ENCODE peak calls at places on chromosome 22, in five cellular contexts. One of them, this sample, is unnamed.

GRCh38 chr22:28341001-28341400 is 338.6 kb downstream of the TTC28 start:
- DNase-seq in A549: no peak
- DNase-seq in GM12878: no peak
- DNase-seq in GM23338: no peak
- DNase-seq in Panc1: no peak
- DNase-seq in this sample: no peak

GRCh38 chr22:37357471-37357870 is 69.8 kb downstream of the ELFN2 start:
- DNase-seq in A549: no peak
- DNase-seq in GM12878: no peak
- DNase-seq in GM23338: no peak
- DNase-seq in Panc1: no peak
- DNase-seq in this sample: no peak

GRCh38 chr22:35312198-35313059 is 12.7 kb downstream of the TOM1 start:
- DNase-seq in A549: no peak
- DNase-seq in GM12878: no peak
- DNase-seq in GM23338: no peak
- DNase-seq in Panc1: peak
- DNase-seq in this sample: no peak

GRCh38 chr22:45235101-45235777 is 5.5 kb downstream of the KIAA0930 start:
- DNase-seq in A549: no peak
- DNase-seq in GM12878: peak
- DNase-seq in GM23338: no peak
- DNase-seq in Panc1: no peak
- DNase-seq in this sample: peak

GRCh38 chr22:48975886-48976285 is 851.8 kb downstream of the BRD1 start:
- DNase-seq in A549: no peak
- DNase-seq in GM12878: no peak
- DNase-seq in GM23338: no peak
- DNase-seq in Panc1: no peak
- DNase-seq in this sample: no peak

GRCh38 chr22:27230189-27230588 is 571.4 kb downstream of the MN1 start:
- DNase-seq in A549: no peak
- DNase-seq in GM12878: no peak
- DNase-seq in GM23338: no peak
- DNase-seq in Panc1: no peak
- DNase-seq in this sample: no peak

GRCh38 chr22:28977050-28977449 is 84.6 kb downstream of the C22orf31 start:
- DNase-seq in A549: no peak
- DNase-seq in GM12878: no peak
- DNase-seq in GM23338: peak
- DNase-seq in Panc1: no peak
- DNase-seq in this sample: no peak

GRCh38 chr22:27985323-27986275 is 66.5 kb upstream of the PITPNB start:
- DNase-seq in A549: no peak
- DNase-seq in GM12878: no peak
- DNase-seq in GM23338: no peak
- DNase-seq in Panc1: no peak
- DNase-seq in this sample: no peak

GRCh38 chr22:36104435-36104834 is 56.1 kb downstream of the APOL3 start:
- DNase-seq in A549: no peak
- DNase-seq in GM12878: no peak
- DNase-seq in GM23338: peak
- DNase-seq in Panc1: no peak
- DNase-seq in this sample: no peak

GRCh38 chr22:36155702-36156101 is 4.9 kb downstream of the APOL3 start:
- DNase-seq in A549: no peak
- DNase-seq in GM12878: no peak
- DNase-seq in GM23338: no peak
- DNase-seq in Panc1: no peak
- DNase-seq in this sample: no peak

GRCh38 chr22:33579448-33580093 is 340.7 kb downstream of the LARGE1 start:
- DNase-seq in A549: peak
- DNase-seq in GM12878: no peak
- DNase-seq in GM23338: peak
- DNase-seq in Panc1: peak
- DNase-seq in this sample: peak

GRCh38 chr22:45208993-45209838 is 31.5 kb downstream of the KIAA0930 start:
- DNase-seq in A549: peak
- DNase-seq in GM12878: no peak
- DNase-seq in GM23338: peak
- DNase-seq in Panc1: no peak
- DNase-seq in this sample: no peak

GRCh38 chr22:38705235-38706100 is at the start of gene GTPBP1:
- DNase-seq in A549: peak
- DNase-seq in GM12878: peak
- DNase-seq in GM23338: peak
- DNase-seq in Panc1: peak
- DNase-seq in this sample: peak
- TF ChIP-seq CTCF in A549: no peak
- TF ChIP-seq CTCF in GM12878: no peak
- TF ChIP-seq CTCF in GM23338: no peak
- TF ChIP-seq CTCF in Panc1: no peak
- TF ChIP-seq CTCF in this sample: no peak

GRCh38 chr22:43734370-43735005 is 77.6 kb downstream of the EFCAB6 start:
- DNase-seq in A549: no peak
- DNase-seq in GM12878: no peak
- DNase-seq in GM23338: no peak
- DNase-seq in Panc1: no peak
- DNase-seq in this sample: no peak
- H3K27ac ChIP-seq in A549: no peak
- H3K27ac ChIP-seq in GM12878: no peak
- H3K27ac ChIP-seq in GM23338: no peak
- H3K27ac ChIP-seq in Panc1: no peak
- H3K27ac ChIP-seq in this sample: no peak

GRCh38 chr22:39677967-39678366 is 107.4 kb downstream of the CACNA1I start:
- DNase-seq in A549: no peak
- DNase-seq in GM12878: no peak
- DNase-seq in GM23338: no peak
- DNase-seq in Panc1: no peak
- DNase-seq in this sample: no peak

GRCh38 chr22:39675907-39676306 is 105.4 kb downstream of the CACNA1I start:
- DNase-seq in A549: no peak
- DNase-seq in GM12878: no peak
- DNase-seq in GM23338: peak
- DNase-seq in Panc1: no peak
- DNase-seq in this sample: no peak

GRCh38 chr22:39678862-39679490 is 108.4 kb downstream of the CACNA1I start:
- DNase-seq in A549: no peak
- DNase-seq in GM12878: no peak
- DNase-seq in GM23338: no peak
- DNase-seq in Panc1: no peak
- DNase-seq in this sample: no peak

GRCh38 chr22:39671936-39672335 is 101.4 kb downstream of the CACNA1I start:
- DNase-seq in A549: no peak
- DNase-seq in GM12878: no peak
- DNase-seq in GM23338: no peak
- DNase-seq in Panc1: no peak
- DNase-seq in this sample: no peak

GRCh38 chr22:39674536-39674935 is 104.0 kb downstream of the CACNA1I start:
- DNase-seq in A549: no peak
- DNase-seq in GM12878: no peak
- DNase-seq in GM23338: no peak
- DNase-seq in Panc1: no peak
- DNase-seq in this sample: no peak
- TF ChIP-seq REST in A549: no peak
- TF ChIP-seq REST in GM12878: no peak
- TF ChIP-seq REST in GM23338: no peak
- TF ChIP-seq REST in Panc1: no peak
- TF ChIP-seq REST in this sample: no peak

DNA sequence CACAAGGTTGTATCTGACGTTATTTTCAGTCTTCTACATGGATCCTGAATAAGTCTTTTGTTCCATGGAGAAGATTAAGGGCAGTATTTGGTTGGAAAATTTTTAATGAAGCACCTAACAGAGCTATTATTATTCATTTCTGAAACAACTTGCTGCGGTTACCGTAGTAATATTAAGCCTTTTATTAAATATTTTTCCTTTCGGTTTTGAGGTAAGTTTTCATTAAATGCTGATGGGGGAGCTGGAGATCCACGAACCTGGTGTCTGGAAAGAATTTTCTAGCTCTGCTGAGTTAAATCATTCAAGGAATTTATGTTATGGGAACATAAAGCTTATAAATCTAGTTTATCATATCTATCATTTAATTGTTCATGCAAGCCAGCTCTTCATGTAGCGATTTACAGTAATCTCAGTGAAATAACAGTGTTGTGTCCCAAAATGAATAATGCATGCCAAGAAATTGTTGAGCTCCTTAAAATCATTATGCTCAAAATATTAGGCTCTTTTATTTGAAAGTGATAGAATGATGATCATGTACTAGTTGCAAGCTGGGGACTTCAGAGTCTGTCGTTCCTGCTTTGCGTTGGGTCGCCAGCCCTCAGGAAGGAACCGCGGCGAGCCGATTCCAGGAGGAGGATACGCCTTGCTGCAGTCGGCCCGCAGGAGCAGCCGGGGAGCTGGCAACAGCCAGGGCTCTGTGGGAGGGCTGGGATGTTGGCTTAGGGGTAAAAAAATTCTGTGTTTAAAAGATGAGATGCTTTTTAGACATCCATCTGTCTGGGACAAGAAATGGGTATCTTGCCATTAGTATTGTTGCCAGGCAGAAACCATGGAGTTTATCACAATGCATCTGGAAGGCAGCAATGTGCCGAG is 83.1 kb downstream of the TBC1D22A start:
- DNase-seq in A549: peak
- DNase-seq in GM12878: no peak
- DNase-seq in GM23338: no peak
- DNase-seq in Panc1: no peak
- DNase-seq in this sample: no peak
- TF ChIP-seq CTCF in A549: peak
- TF ChIP-seq CTCF in GM12878: no peak
- TF ChIP-seq CTCF in GM23338: peak
- TF ChIP-seq CTCF in Panc1: no peak
- TF ChIP-seq CTCF in this sample: no peak

DNA sequence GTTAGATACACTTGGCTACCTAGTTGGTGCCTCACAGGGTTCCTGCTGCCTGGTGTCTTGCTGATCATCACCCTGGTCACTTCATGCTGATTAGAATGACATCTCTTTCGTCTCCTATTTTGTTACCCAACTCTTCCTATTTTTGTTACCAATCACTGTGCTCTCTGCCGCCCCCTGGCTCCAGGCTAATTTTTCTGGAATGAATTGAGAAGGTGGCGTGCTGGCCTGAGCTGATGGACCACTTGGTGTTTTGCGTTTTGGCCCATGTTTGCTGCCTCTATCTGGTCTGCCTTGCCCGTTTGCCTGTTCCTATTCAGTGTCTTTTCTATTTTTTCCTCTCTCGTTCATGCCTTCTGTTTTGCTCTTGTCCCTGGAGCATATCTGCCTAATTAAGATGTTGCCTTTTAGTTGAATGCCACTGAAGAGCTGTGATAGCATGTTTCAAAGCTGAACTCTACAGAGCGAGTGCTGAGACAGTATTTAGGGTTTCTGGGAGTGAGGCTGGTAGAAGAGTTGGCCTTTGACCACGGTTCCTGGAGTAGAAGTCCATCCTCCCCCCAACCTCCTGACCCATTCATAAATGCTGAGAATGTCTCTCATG is 5.9 kb upstream of the ATF4 start:
- DNase-seq in A549: no peak
- DNase-seq in GM12878: no peak
- DNase-seq in GM23338: peak
- DNase-seq in Panc1: no peak
- DNase-seq in this sample: peak
- H3K27ac ChIP-seq in A549: no peak
- H3K27ac ChIP-seq in GM12878: no peak
- H3K27ac ChIP-seq in GM23338: no peak
- H3K27ac ChIP-seq in Panc1: no peak
- H3K27ac ChIP-seq in this sample: no peak

GRCh38 chr22:47797546-47797945 is 1035.1 kb downstream of the TBC1D22A start:
- DNase-seq in A549: no peak
- DNase-seq in GM12878: no peak
- DNase-seq in GM23338: no peak
- DNase-seq in Panc1: no peak
- DNase-seq in this sample: no peak

GRCh38 chr22:47796128-47796908 is 1033.9 kb downstream of the TBC1D22A start:
- DNase-seq in A549: no peak
- DNase-seq in GM12878: no peak
- DNase-seq in GM23338: no peak
- DNase-seq in Panc1: no peak
- DNase-seq in this sample: no peak

GRCh38 chr22:47793304-47794101 is 1031.1 kb downstream of the TBC1D22A start:
- DNase-seq in A549: no peak
- DNase-seq in GM12878: no peak
- DNase-seq in GM23338: no peak
- DNase-seq in Panc1: no peak
- DNase-seq in this sample: no peak

GRCh38 chr22:47795477-47796127 is 1033.2 kb downstream of the TBC1D22A start:
- DNase-seq in A549: no peak
- DNase-seq in GM12878: no peak
- DNase-seq in GM23338: no peak
- DNase-seq in Panc1: no peak
- DNase-seq in this sample: no peak

DNA sequence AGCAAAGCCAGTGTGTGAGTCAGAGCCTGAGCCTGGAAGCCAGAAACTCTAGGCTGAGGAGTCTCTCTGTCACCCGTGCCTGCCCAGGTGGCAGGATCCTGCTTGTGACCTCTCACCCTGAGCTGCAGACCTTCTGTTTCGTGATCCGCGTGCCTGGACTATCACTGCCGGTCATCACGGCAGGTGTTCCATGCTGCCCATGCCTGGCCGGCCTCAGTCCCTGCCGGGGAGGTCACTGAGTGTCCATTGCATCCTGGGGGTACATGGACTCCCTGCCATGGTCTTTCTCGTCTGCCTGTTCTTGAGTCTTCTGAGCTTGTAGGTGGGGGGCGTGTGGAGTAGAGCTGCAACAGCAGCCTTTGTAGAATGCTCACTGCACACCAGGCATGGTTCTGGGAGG is 1032.4 kb downstream of the TBC1D22A start:
- DNase-seq in A549: no peak
- DNase-seq in GM12878: no peak
- DNase-seq in GM23338: no peak
- DNase-seq in Panc1: no peak
- DNase-seq in this sample: no peak
- TF ChIP-seq REST in A549: no peak
- TF ChIP-seq REST in GM12878: no peak
- TF ChIP-seq REST in GM23338: no peak
- TF ChIP-seq REST in Panc1: no peak
- TF ChIP-seq REST in this sample: no peak

DNA sequence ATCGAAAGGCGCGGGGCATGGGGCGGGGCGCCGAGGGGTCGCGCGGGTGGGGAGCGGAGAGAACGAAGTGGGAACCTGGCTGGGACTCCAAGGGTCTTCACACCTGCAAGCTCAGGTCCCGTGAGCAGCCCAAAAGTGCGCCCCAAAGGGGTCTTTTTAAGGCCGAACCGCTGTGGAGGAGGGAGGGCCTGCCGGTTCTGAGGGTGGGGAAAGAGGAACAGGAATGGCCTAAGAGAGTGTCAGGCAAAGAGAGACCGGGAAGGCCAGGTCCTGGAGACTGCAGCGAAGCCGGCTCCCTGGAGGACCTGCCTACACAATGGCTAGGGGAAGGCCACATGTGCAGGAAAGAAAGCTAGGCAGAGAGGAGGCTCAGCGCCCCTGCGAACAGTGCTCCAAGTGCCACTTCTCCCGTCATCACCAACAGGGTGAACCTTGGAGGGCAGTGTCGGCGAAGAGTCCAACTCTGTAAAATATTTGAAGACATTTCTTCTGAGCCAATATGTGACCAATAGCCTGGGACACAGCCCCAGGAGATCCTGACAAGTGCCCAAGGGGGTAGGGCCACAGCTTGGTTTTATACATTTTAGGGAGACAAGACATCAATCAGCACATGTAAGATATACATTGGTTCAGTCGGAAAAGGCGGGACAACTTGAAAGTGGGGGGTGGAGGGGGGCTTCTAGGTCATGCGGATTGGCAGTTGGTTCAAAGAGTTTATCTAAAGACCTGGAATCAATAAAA is 710 bp upstream of the DGCR2 start:
- DNase-seq in A549: no peak
- DNase-seq in GM12878: no peak
- DNase-seq in GM23338: peak
- DNase-seq in Panc1: no peak
- DNase-seq in this sample: no peak
- TF ChIP-seq CTCF in A549: no peak
- TF ChIP-seq CTCF in GM12878: no peak
- TF ChIP-seq CTCF in GM23338: no peak
- TF ChIP-seq CTCF in Panc1: no peak
- TF ChIP-seq CTCF in this sample: no peak

This sample was measured in HL-60.